ENCODE peak calls at places on chromosomes 5 and 9, in six cellular contexts. O is A549, V is HepG2, S is GM12878, J is endothelial cell of umbilical vein, A is K562. X is an unnamed sample.

GRCh38 chr5:106288977-106289376 is 1381.8 kb downstream of the EFNA5 start:
- DNase-seq in O (no peak), V (no peak), S (no peak), J (no peak), A (no peak), X (no peak)

GRCh38 chr5:136057401-136057951 is 28.7 kb downstream of the TGFBI start:
- DNase-seq in O (no peak), V (no peak), S (no peak), J (no peak), A (no peak), X (peak; percentile 17)

GRCh38 chr9:136089697-136090045 is 5.4 kb downstream of the NACC2 start:
- DNase-seq in O (no peak), V (no peak), S (no peak), J (peak; percentile 53), A (no peak), X (peak; percentile 68)

GRCh38 chr5:96721351-96721970 is 59.3 kb downstream of the CAST start:
- DNase-seq in O (no peak), V (no peak), S (no peak), J (no peak), A (no peak), X (no peak)

GRCh38 chr5:3226171-3226570 is 369.5 kb upstream of the IRX1 start:
- DNase-seq in O (no peak), V (no peak), S (no peak), J (no peak), A (no peak), X (no peak)

GRCh38 chr9:91978739-91979414 is 28.8 kb upstream of the ROR2 start:
- DNase-seq in O (peak; percentile 57), V (no peak), S (no peak), J (peak; percentile 5), A (no peak), X (peak; percentile 60)

GRCh38 chr5:40052812-40053211 is 626.9 kb upstream of the PTGER4 start:
- DNase-seq in O (peak; percentile 27), V (no peak), S (no peak), J (peak; percentile 90), A (peak; percentile 21), X (no peak)

GRCh38 chr9:105114318-105114717 is 130.1 kb upstream of the SLC44A1 start:
- DNase-seq in O (no peak), V (no peak), S (no peak), J (no peak), A (no peak), X (peak; percentile 40)

GRCh38 chr5:80082731-80083114 is 47.6 kb downstream of the THBS4 start:
- DNase-seq in O (peak; percentile 73), V (no peak), S (no peak), J (peak; percentile 59), A (peak; percentile 91), X (peak; percentile 66)

GRCh38 chr5:181035991-181036815 is 3.9 kb upstream of the BTNL9 start:
- DNase-seq in O (no peak), V (no peak), S (no peak), J (no peak), A (no peak), X (no peak)

GRCh38 chr9:81874926-81875325 is 53.3 kb upstream of the SPATA31D4 start:
- DNase-seq in O (peak; percentile 36), V (no peak), S (no peak), J (peak; percentile 97), A (no peak), X (no peak)

GRCh38 chr5:144017631-144018030 is 152.8 kb downstream of the YIPF5 start:
- DNase-seq in O (no peak), V (no peak), S (no peak), J (no peak), A (no peak), X (no peak)

GRCh38 chr9:750264-750967 is 91.1 kb upstream of the DMRT1 start:
- DNase-seq in O (no peak), V (no peak), S (no peak), J (no peak), A (no peak), X (peak; percentile 87)

GRCh38 chr9:33172256-33172678 is 5.1 kb upstream of the B4GALT1 start:
- DNase-seq in O (no peak), V (peak; percentile 79), S (no peak), J (peak; percentile 93), A (no peak), X (no peak)

GRCh38 chr9:98491778-98492177 is 217.0 kb downstream of the GABBR2 start:
- DNase-seq in O (no peak), V (no peak), S (no peak), J (no peak), A (no peak), X (no peak)

GRCh38 chr5:16431482-16431881 is 34.1 kb downstream of the ZNF622 start:
- DNase-seq in O (no peak), V (no peak), S (no peak), J (no peak), A (no peak), X (no peak)

GRCh38 chr5:34916518-34916917 is 1.0 kb downstream of the BRIX1 start:
- DNase-seq in O (no peak), V (no peak), S (no peak), J (no peak), A (peak; percentile 34), X (no peak)

GRCh38 chr5:112579771-112580170 is 157.9 kb upstream of the APC start:
- DNase-seq in O (no peak), V (no peak), S (no peak), J (no peak), A (no peak), X (no peak)

GRCh38 chr5:73917433-73917832 is 291.4 kb downstream of the ARHGEF28 start:
- DNase-seq in O (no peak), V (no peak), S (no peak), J (no peak), A (no peak), X (no peak)

GRCh38 chr5:173878224-173878967 is 9.8 kb upstream of the CPEB4 start:
- DNase-seq in O (no peak), V (peak; percentile 17), S (no peak), J (peak; percentile 29), A (no peak), X (no peak)

GRCh38 chr9:14895806-14896205 is 14.4 kb downstream of the FREM1 start:
- DNase-seq in O (no peak), V (no peak), S (no peak), J (no peak), A (no peak), X (no peak)

GRCh38 chr5:124661317-124662141 is 84.9 kb downstream of the ZNF608 start:
- DNase-seq in O (peak; percentile 97), V (peak; percentile 99), S (no peak), J (peak; percentile 91), A (peak; percentile 25), X (no peak)

GRCh38 chr5:95861221-95861857 is 38.8 kb upstream of the GLRX start:
- DNase-seq in O (peak; percentile 90), V (peak; percentile 96), S (no peak), J (peak; percentile 97), A (no peak), X (peak; percentile 88)

GRCh38 chr9:91178281-91179236 is 183.2 kb downstream of the AUH start:
- DNase-seq in O (no peak), V (no peak), S (no peak), J (no peak), A (no peak), X (no peak)

GRCh38 chr5:4540375-4541173 is 599.6 kb upstream of the ADAMTS16 start:
- DNase-seq in O (no peak), V (no peak), S (no peak), J (no peak), A (no peak), X (no peak)

GRCh38 chr5:52896524-52897237 is 92.5 kb upstream of the ITGA2 start:
- DNase-seq in O (no peak), V (no peak), S (no peak), J (no peak), A (no peak), X (no peak)

GRCh38 chr9:17824191-17824926 is 245.5 kb downstream of the SH3GL2 start:
- DNase-seq in O (no peak), V (peak; percentile 5), S (no peak), J (peak; percentile 7), A (no peak), X (no peak)
- H3K4me3 ChIP-seq in O (no peak overlapping the region), V (no peak overlapping the region), S (no peak overlapping the region), J (no peak overlapping the region), A (no peak overlapping the region), X (no peak overlapping the region)

DNA sequence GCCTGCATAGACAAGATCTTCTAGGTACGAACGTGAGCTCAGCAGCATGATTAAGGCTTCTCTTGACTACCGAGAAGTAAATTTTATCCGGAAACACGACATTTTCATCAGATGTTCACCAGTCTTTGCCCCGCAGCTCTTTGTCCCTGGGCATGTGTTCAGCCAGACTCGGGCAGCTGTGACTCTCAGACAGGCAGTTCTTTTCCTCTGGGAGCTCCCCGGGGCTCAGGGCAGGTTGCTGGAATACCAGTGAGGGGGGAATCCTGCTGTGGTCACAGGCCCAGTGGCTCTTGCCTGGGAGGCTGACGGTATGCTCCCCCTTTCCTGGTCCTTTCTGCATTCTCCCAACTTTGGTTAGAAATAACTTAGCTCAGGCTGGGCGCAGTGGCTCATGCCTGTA is 186.1 kb downstream of the GNA14 start:
- DNase-seq in O (no peak), V (no peak), S (no peak), J (no peak), A (no peak), X (no peak)
- TF ChIP-seq MAX in O (no peak), V (no peak), S (no peak), J (no peak), A (no peak), X (no peak)

GRCh38 chr9:21465859-21466518 is 16.1 kb downstream of the IFNE start:
- DNase-seq in O (peak; percentile 70), V (peak; percentile 55), S (no peak), J (peak; percentile 88), A (no peak), X (peak; percentile 58)
- TF ChIP-seq MYC in O (no peak), V (no peak), S (no peak), J (no peak), A (no peak), X (no peak)

GRCh38 chr5:62041364-62041763 is 264.6 kb upstream of the KIF2A start:
- DNase-seq in O (no peak), V (no peak), S (no peak), J (no peak), A (no peak), X (no peak)

GRCh38 chr5:62043289-62044274 is 262.4 kb upstream of the KIF2A start:
- DNase-seq in O (no peak), V (no peak), S (no peak), J (no peak), A (no peak), X (no peak)

GRCh38 chr5:62042007-62042406 is 264.0 kb upstream of the KIF2A start:
- DNase-seq in O (no peak), V (no peak), S (no peak), J (no peak), A (no peak), X (no peak)

GRCh38 chr5:62037972-62038371 is 268.0 kb upstream of the KIF2A start:
- DNase-seq in O (no peak), V (no peak), S (no peak), J (no peak), A (no peak), X (no peak)
- H3K4me3 ChIP-seq in O (no peak overlapping the region), V (no peak overlapping the region), S (no peak overlapping the region), J (no peak overlapping the region), A (no peak overlapping the region), X (no peak overlapping the region)

X was measured in NB4.